ENCODE peak calls at places on chromosomes 11 and 22, in six cellular contexts. A is fibroblast of pulmonary artery, O is astrocyte of the spinal cord, K is upper lobe of left lung, G is GM13977, S is lower leg skin. V is an unnamed sample.

GRCh38 chr22:49590851-49591445 is 236.7 kb downstream of the BRD1 start:
- DNase-seq in A (no peak), O (no peak), K (peak), G (no peak), S (no peak), V (no peak)

GRCh38 chr11:47143322-47143721 is 33.4 kb downstream of the ARFGAP2 start:
- DNase-seq in A (peak), O (peak), K (no peak), G (no peak), S (peak), V (no peak)

GRCh38 chr11:61828629-61829407 is 718 bp downstream of the FADS2 start:
- DNase-seq in A (peak), O (peak), K (peak), G (peak), S (no peak), V (no peak)

GRCh38 chr11:32571039-32571438 is 12.6 kb upstream of the EIF3M start:
- DNase-seq in A (no peak), O (no peak), K (no peak), G (no peak), S (no peak), V (no peak)

GRCh38 chr11:66317322-66317765 is 500 bp upstream of the CD248 start:
- DNase-seq in A (peak), O (no peak), K (peak), G (no peak), S (no peak), V (no peak)

GRCh38 chr11:36478700-36479329 is 31.3 kb downstream of the TRAF6 start:
- DNase-seq in A (peak), O (peak), K (no peak), G (peak), S (no peak), V (no peak)

GRCh38 chr11:19493446-19493845 is 219.2 kb upstream of the NAV2 start:
- DNase-seq in A (no peak), O (no peak), K (no peak), G (no peak), S (no peak), V (no peak)

GRCh38 chr11:81916459-81916858 is 817.2 kb downstream of the FAM181B start:
- DNase-seq in A (no peak), O (no peak), K (no peak), G (no peak), S (no peak), V (no peak)

GRCh38 chr22:27625769-27626674 is 175.5 kb downstream of the MN1 start:
- DNase-seq in A (no peak), O (no peak), K (no peak), G (no peak), S (no peak), V (no peak)

GRCh38 chr11:35138949-35139881 is at the start of gene CD44:
- DNase-seq in A (peak), O (peak), K (peak), G (peak), S (peak), V (peak)

GRCh38 chr11:91041626-91042025 is 818.8 kb upstream of the CHORDC1 start:
- DNase-seq in A (no peak), O (no peak), K (no peak), G (no peak), S (no peak), V (no peak)
- TF ChIP-seq CTCF in A (no peak), O (peak), K (no peak), G (no peak), S (no peak), V (peak)

DNA sequence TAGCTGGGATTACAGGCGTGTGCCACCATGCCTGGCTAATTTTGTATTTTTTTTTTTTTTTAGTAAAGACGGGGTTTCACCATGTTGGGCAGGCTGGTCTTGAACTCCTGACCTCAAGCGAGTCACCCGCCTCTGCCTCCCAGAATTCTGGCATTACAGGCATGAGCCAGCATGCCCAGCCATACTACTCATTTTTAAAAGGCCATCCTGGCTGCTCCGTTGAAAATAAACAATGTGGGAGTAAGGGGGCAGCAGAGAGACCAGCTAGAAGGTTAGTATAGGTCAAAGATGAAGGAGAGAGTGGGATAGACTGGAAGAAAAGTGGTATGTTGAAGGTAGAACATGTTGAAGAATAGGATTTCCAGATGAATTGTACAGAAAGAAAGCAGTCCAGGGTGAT is 17.6 kb upstream of the LIN7C start:
- DNase-seq in A (peak), O (peak), K (no peak), G (no peak), S (no peak), V (no peak)
- TF ChIP-seq CTCF in A (peak), O (peak), K (no peak), G (no peak), S (no peak), V (no peak)

DNA sequence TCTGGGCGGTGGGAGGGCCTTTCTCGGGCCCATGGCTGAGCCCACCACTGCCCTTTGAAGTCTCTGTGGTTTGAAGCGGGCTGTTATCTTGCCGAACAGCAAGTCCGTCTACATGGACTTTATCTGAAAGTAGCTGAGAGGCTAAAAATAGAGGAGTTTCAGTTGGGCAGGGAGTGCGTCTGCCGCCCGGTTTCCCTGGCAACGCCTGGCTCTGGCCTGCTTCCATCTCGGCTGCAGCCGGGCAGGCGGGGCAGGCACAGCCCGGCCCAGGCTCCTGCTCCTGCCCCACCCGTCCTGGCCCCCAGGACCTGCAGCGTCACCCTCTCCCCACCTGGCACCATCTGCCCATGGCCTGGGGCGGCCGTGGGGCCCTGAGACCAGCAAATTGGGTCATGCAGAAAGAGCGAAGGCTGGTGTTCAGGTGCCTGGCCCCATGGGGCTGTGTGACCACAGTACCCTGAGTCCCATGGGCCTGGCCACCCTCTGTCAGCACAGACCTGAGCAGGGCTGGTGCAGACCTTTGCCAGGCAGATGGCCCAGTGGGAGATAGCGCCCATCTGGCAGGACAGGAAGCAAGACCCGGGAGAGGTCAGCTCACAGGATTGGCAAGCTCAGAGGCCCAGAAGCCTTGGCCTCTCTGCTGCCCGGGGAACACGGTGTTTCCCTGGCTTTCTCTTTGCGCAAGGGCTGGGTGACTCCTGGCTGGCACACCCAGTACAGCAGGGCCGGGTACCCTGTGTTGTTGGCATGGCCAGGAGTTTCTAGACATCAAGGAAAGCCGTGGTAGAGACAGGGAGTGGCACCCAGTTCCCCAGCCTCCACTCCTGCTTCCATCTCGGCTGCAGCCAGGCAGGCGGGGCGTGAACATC is 79.1 kb upstream of the KCNQ1OT1 start:
- DNase-seq in A (peak), O (peak), K (peak), G (peak), S (peak), V (peak)
- TF ChIP-seq CTCF in A (no peak), O (no peak), K (no peak), G (no peak), S (no peak), V (no peak)

DNA sequence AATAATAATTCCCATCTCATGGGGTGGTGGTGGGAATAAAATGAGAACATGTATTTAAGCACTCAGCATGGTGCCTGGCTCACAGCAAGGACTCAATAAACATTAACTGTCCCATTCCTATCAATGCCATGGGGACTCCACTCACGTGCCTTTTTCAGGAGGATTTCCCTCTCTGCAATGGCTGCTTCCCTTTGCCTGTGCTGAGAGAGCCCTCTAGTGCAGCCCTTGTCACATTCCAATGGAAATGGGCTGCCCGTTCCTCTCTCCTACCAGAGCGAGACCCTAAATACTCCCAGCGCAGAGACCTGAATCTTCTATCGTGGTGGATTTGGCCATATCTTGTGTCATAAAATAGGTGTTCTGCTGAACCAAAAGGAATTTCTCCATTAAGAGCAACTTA is 621.5 kb upstream of the B3GAT1 start:
- DNase-seq in A (no peak), O (peak), K (no peak), G (no peak), S (no peak), V (no peak)
- TF ChIP-seq CTCF in A (no peak), O (peak), K (no peak), G (no peak), S (no peak), V (peak)

GRCh38 chr11:839875-840617 is 2.3 kb downstream of the POLR2L start:
- DNase-seq in A (no peak), O (no peak), K (peak), G (no peak), S (no peak), V (no peak)
- TF ChIP-seq CTCF in A (peak), O (peak), K (no peak), G (peak), S (no peak), V (peak)

DNA sequence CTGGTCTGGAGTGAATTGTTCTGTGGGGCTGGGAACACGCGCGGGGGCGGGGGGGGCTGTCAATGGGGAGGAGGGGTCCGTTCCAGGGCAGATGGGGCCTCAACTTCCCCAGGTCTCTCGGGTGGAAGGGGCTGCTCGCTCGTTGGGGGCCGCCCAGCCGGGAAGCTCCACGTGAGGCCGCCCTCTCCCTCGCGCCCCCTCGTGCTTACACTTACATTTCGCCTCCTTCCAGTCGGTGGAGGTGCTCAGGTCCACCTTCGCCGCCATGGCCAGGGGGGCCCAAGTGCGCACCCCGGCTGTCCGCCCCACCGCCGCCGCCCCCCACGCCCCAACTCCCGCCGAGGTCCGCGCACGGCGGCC is 451 bp downstream of the MACROD1 start:
- DNase-seq in A (no peak), O (no peak), K (no peak), G (no peak), S (no peak), V (no peak)
- TF ChIP-seq CTCF in A (no peak), O (no peak), K (no peak), G (peak), S (no peak), V (peak)

V was measured in type B pancreatic cell.